ENCODE peak calls at places on chromosomes 2 and 18, in four cellular contexts. D is activated T-cell treated with anti-CD3 and anti-CD28 coated beads, Interleukin-2, amount 50 U/mL, for 72 hours; G is EH; I is ELR. N is an unnamed sample.

GRCh38 chr2:94984964-94985575 is 40.4 kb upstream of the MAL start:
- DNase-seq in D (no peak), G (no peak), I (no peak), N (no peak)

GRCh38 chr2:119879502-119879901 is 119.8 kb downstream of the PTPN4 start:
- DNase-seq in D (no peak), G (no peak), I (no peak), N (no peak)

GRCh38 chr2:176268976-176269318 is 295 bp upstream of the MTX2 start:
- DNase-seq in D (no peak), G (no peak), I (peak), N (no peak)

GRCh38 chr2:240664622-240665021 is 18.1 kb downstream of the AQP12B start:
- DNase-seq in D (no peak), G (no peak), I (no peak), N (no peak)

GRCh38 chr18:66990909-66991308 is 387.0 kb upstream of the CDH19 start:
- DNase-seq in D (no peak), G (no peak), I (no peak), N (no peak)

GRCh38 chr2:46493241-46493970 is 14.0 kb downstream of the TMEM247 start:
- DNase-seq in D (no peak), G (peak), I (peak), N (peak)

GRCh38 chr2:37459095-37459981 is 114.9 kb downstream of the QPCT start:
- DNase-seq in D (no peak), G (peak), I (peak), N (peak)

GRCh38 chr2:161556440-161556839 is 67.8 kb upstream of the SLC4A10 start:
- DNase-seq in D (no peak), G (no peak), I (peak), N (no peak)

GRCh38 chr2:15334650-15335326 is 226.3 kb downstream of the NBAS start:
- DNase-seq in D (no peak), G (peak), I (peak), N (peak)

GRCh38 chr2:26396734-26397298 is 4.9 kb upstream of the DRC1 start:
- DNase-seq in D (peak), G (no peak), I (no peak), N (no peak)

GRCh38 chr18:812673-813404 is 797 bp upstream of the YES1 start:
- DNase-seq in D (peak), G (peak), I (peak), N (peak)

N was measured in EL.